ENCODE peak calls at places on chromosome 7, in five cellular contexts. G is CD4-positive, alpha-beta memory T cell; W is OCI-LY7; R is A549; A is GM23248. X is an unnamed sample.

GRCh38 chr7:5532520-5533335 is 109.1 kb upstream of the TNRC18 start:
- DNase-seq in G (peak; percentile 68), W (peak; percentile 91), R (peak; percentile 45), A (peak; percentile 42), X (peak; percentile 26)

GRCh38 chr7:1669954-1670893 is at the start of gene ELFN1:
- DNase-seq in G (no peak), W (no peak), R (peak; percentile 51), A (peak; percentile 49), X (no peak)

GRCh38 chr7:33597181-33597580 is 308.2 kb upstream of the BMPER start:
- DNase-seq in G (no peak), W (no peak), R (no peak), A (no peak), X (no peak)

GRCh38 chr7:101308245-101309085 is 13.1 kb downstream of the IFT22 start:
- DNase-seq in G (no peak), W (no peak), R (peak; percentile 89), A (peak; percentile 44), X (no peak)

GRCh38 chr7:148997497-148997896 is 30.8 kb downstream of the PDIA4 start:
- DNase-seq in G (no peak), W (no peak), R (no peak), A (no peak), X (no peak)

GRCh38 chr7:14606101-14606500 is 296.4 kb downstream of the DGKB start:
- DNase-seq in G (no peak), W (no peak), R (no peak), A (peak; percentile 25), X (no peak)

GRCh38 chr7:139776486-139777303 is 1.1 kb downstream of the HIPK2 start:
- DNase-seq in G (peak; percentile 53), W (peak; percentile 61), R (peak; percentile 31), A (peak; percentile 76), X (no peak)

GRCh38 chr7:6398943-6399342 is 48.8 kb downstream of the DAGLB start:
- DNase-seq in G (no peak), W (no peak), R (no peak), A (peak; percentile 31), X (no peak)

GRCh38 chr7:141695803-141696289 is 6.1 kb downstream of the DENND11 start:
- DNase-seq in G (no peak), W (no peak), R (peak; percentile 71), A (no peak), X (no peak)

GRCh38 chr7:17593854-17594419 is 295.5 kb downstream of the AHR start:
- DNase-seq in G (no peak), W (no peak), R (no peak), A (peak; percentile 22), X (no peak)

GRCh38 chr7:126979722-126980121 is 273.0 kb downstream of the GRM8 start:
- DNase-seq in G (no peak), W (no peak), R (no peak), A (no peak), X (no peak)

GRCh38 chr7:31049001-31049765 is 2.9 kb upstream of the ADCYAP1R1 start:
- DNase-seq in G (no peak), W (no peak), R (no peak), A (no peak), X (no peak)

GRCh38 chr7:127119517-127119916 is 133.2 kb downstream of the GRM8 start:
- DNase-seq in G (no peak), W (no peak), R (no peak), A (no peak), X (no peak)

GRCh38 chr7:110541962-110542361 is 549.0 kb upstream of the LRRN3 start:
- DNase-seq in G (no peak), W (no peak), R (no peak), A (no peak), X (no peak)

GRCh38 chr7:138551102-138551501 is 91.0 kb downstream of the TRIM24 start:
- DNase-seq in G (no peak), W (no peak), R (no peak), A (no peak), X (no peak)

GRCh38 chr7:4602905-4603842 is 78.9 kb upstream of the FOXK1 start:
- DNase-seq in G (no peak), W (no peak), R (no peak), A (no peak), X (no peak)

GRCh38 chr7:1855396-1856160 is 185.5 kb downstream of the ELFN1 start:
- DNase-seq in G (no peak), W (no peak), R (no peak), A (no peak), X (no peak)

GRCh38 chr7:49229246-49229645 is 304.9 kb downstream of the CDC14C start:
- DNase-seq in G (no peak), W (peak; percentile 48), R (no peak), A (no peak), X (no peak)

GRCh38 chr7:27581906-27582305 is 80.8 kb downstream of the HIBADH start:
- DNase-seq in G (no peak), W (no peak), R (no peak), A (no peak), X (no peak)

GRCh38 chr7:113087278-113087998 is 811 bp upstream of the GPR85 start:
- DNase-seq in G (no peak), W (no peak), R (peak; percentile 10), A (peak; percentile 94), X (no peak)

GRCh38 chr7:155921804-155922506 is 109.7 kb upstream of the SHH start:
- DNase-seq in G (no peak), W (no peak), R (no peak), A (no peak), X (no peak)

GRCh38 chr7:111138196-111138569 is 47.3 kb downstream of the LRRN3 start:
- DNase-seq in G (peak; percentile 74), W (no peak), R (no peak), A (peak; percentile 68), X (peak; percentile 30)

GRCh38 chr7:266851-267840 is 22.8 kb upstream of the FOXL3 start:
- DNase-seq in G (no peak), W (no peak), R (no peak), A (no peak), X (no peak)

GRCh38 chr7:37297546-37297945 is 151.1 kb downstream of the ELMO1 start:
- DNase-seq in G (no peak), W (no peak), R (no peak), A (no peak), X (no peak)

GRCh38 chr7:131104611-131105293 is 222.9 kb upstream of the MKLN1 start:
- DNase-seq in G (peak; percentile 56), W (peak; percentile 47), R (no peak), A (peak; percentile 58), X (no peak)

GRCh38 chr7:10657201-10657600 is 316.5 kb upstream of the PHF14 start:
- DNase-seq in G (no peak), W (no peak), R (no peak), A (no peak), X (no peak)

GRCh38 chr7:110309941-110310340 is 781.0 kb upstream of the LRRN3 start:
- DNase-seq in G (no peak), W (no peak), R (no peak), A (no peak), X (no peak)

GRCh38 chr7:124152859-124153692 is 120.2 kb upstream of the TMEM229A start:
- DNase-seq in G (no peak), W (peak; percentile 9), R (peak; percentile 46), A (peak; percentile 24), X (no peak)

GRCh38 chr7:28984631-28985030 is 26.5 kb upstream of the TRIL start:
- DNase-seq in G (no peak), W (no peak), R (no peak), A (peak; percentile 94), X (no peak)

GRCh38 chr7:140738280-140738679 is 41.8 kb downstream of the NDUFB2 start:
- DNase-seq in G (no peak), W (no peak), R (no peak), A (peak; percentile 39), X (no peak)

GRCh38 chr7:44664756-44665461 is 58.5 kb downstream of the OGDH start:
- DNase-seq in G (no peak), W (no peak), R (no peak), A (no peak), X (no peak)
- H3K9me3 ChIP-seq in G (no peaks in the 10 kb centered on the region), W (peaks cover 14% of the 10 kb centered on the region), R (peaks cover 14% of the 10 kb centered on the region), A (no peaks in the 10 kb centered on the region), X (no peaks in the 10 kb centered on the region)

GRCh38 chr7:157979631-157980340 is 607.8 kb downstream of the PTPRN2 start:
- DNase-seq in G (peak; percentile 19), W (no peak), R (no peak), A (no peak), X (no peak)

GRCh38 chr7:157983442-157984137 is 604.0 kb downstream of the PTPRN2 start:
- DNase-seq in G (no peak), W (no peak), R (peak; percentile 12), A (no peak), X (no peak)

GRCh38 chr7:157981778-157982177 is 605.8 kb downstream of the PTPRN2 start:
- DNase-seq in G (no peak), W (no peak), R (no peak), A (no peak), X (no peak)

GRCh38 chr7:157978766-157979165 is 608.9 kb downstream of the PTPRN2 start:
- DNase-seq in G (peak; percentile 13), W (no peak), R (no peak), A (no peak), X (no peak)

DNA sequence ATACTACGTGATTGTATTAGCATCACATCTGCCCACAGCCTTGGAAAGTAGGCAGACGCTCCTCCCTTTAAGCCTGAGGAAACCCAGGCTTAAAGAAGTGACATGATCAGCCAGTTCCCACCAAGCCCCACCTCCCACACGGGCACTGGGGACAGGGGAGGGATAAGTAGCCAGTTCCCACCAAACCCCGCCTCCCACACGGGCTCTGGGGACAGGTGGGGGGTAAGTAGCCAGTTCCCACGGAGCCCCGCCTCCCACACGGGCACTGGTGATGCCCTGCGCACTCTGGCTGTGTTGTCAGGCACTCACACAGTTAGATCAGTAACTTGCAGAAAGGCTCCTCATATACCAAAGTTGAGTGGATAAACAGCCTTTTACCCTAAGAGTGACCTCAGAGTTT is 606.8 kb downstream of the PTPRN2 start:
- DNase-seq in G (no peak), W (no peak), R (no peak), A (no peak), X (no peak)
- H3K9me3 ChIP-seq in G (no peaks in the 10 kb centered on the region), W (no peaks in the 10 kb centered on the region), R (no peaks in the 10 kb centered on the region), A (no peaks in the 10 kb centered on the region), X (no peaks in the 10 kb centered on the region)

GRCh38 chr7:158141221-158141582 is 446.4 kb downstream of the PTPRN2 start:
- DNase-seq in G (no peak), W (no peak), R (no peak), A (no peak), X (no peak)
- H3K9me3 ChIP-seq in G (no peaks in the 10 kb centered on the region), W (no peaks in the 10 kb centered on the region), R (peaks cover 3% of the 10 kb centered on the region), A (no peaks in the 10 kb centered on the region), X (no peaks in the 10 kb centered on the region)

GRCh38 chr7:153858335-153858734 is 193.9 kb upstream of the DPP6 start:
- DNase-seq in G (no peak), W (no peak), R (no peak), A (peak; percentile 0), X (no peak)
- H3K9me3 ChIP-seq in G (no peaks in the 10 kb centered on the region), W (no peaks in the 10 kb centered on the region), R (no peaks in the 10 kb centered on the region), A (no peaks in the 10 kb centered on the region), X (no peaks in the 10 kb centered on the region)

DNA sequence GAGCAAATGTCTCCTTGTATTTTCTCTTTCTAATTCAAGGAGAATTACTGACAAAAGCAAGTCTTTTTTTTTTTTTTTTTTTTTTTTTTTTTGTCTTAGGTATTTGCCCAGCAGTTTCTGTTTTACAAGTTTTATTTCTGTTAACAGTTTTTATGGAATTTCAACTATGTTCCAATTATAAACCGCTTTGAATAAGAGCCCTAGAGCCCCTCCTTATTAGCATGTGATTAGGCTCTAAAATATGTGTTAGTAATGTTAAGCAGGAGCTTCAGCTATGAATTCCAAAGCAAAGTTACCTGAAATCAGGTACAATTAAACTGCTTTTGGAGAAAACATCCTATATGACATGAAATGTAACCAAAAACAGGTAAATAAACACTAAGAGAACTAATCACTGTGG is 997.0 kb upstream of the POT1 start:
- DNase-seq in G (no peak), W (no peak), R (no peak), A (no peak), X (no peak)
- H3K9me3 ChIP-seq in G (no peaks in the 10 kb centered on the region), W (no peaks in the 10 kb centered on the region), R (no peaks in the 10 kb centered on the region), A (no peaks in the 10 kb centered on the region), X (no peaks in the 10 kb centered on the region)

X was measured in T-helper 17 cell.